ENCODE peak calls at places on chromosome 20, in seven cellular contexts. D is NCI-H510A treated with DMSO at 0.1 percent for 48 hours, H is neural crest cell, M is HCT116, P is GM04503, V is erythroblast, G is cardiac fibroblast. U is an unnamed sample.

GRCh38 chr20:58542411-58543095 is 27.4 kb upstream of the APCDD1L start:
- DNase-seq in D (no peak), V (no peak), P (no peak), H (no peak), G (no peak), M (peak; percentile 7), U (no peak)

GRCh38 chr20:45959126-45959525 is 12.9 kb downstream of the ZNF335 start:
- DNase-seq in G (no peak), M (no peak), D (no peak), H (no peak), V (no peak), P (no peak), U (no peak)

GRCh38 chr20:3494218-3494617 is 23.4 kb downstream of the ATRN start:
- DNase-seq in G (no peak), H (no peak), V (no peak), M (no peak), P (no peak), D (no peak), U (no peak)

GRCh38 chr20:11429168-11429567 is 488.5 kb upstream of the BTBD3 start:
- DNase-seq in P (no peak), G (no peak), V (no peak), D (no peak), M (no peak), H (no peak), U (no peak)

GRCh38 chr20:49496526-49497216 is 14.2 kb upstream of the KCNB1 start:
- DNase-seq in D (no peak), M (no peak), G (no peak), P (no peak), V (no peak), H (no peak), U (no peak)

GRCh38 chr20:23515250-23515939 is 24.5 kb downstream of the CST8 start:
- DNase-seq in H (no peak), G (no peak), M (no peak), P (peak; percentile 27), V (no peak), D (no peak), U (peak; percentile 19)

GRCh38 chr20:41424546-41424945 is 57.9 kb upstream of the EMILIN3 start:
- DNase-seq in P (peak; percentile 66), M (no peak), D (no peak), V (peak; percentile 63), G (no peak), H (no peak), U (peak; percentile 62)

GRCh38 chr20:62973033-62973745 is 20.7 kb downstream of the SLC17A9 start:
- DNase-seq in G (no peak), M (no peak), H (no peak), P (no peak), V (no peak), D (no peak), U (no peak)

GRCh38 chr20:44491635-44492395 is 16.1 kb downstream of the TTPAL start:
- DNase-seq in V (no peak), P (peak; percentile 65), D (no peak), G (peak; percentile 62), M (no peak), H (no peak), U (peak; percentile 69)

GRCh38 chr20:57252559-57253162 is 13.8 kb downstream of the BMP7 start:
- DNase-seq in P (no peak), G (no peak), H (no peak), M (no peak), D (no peak), V (no peak), U (no peak)

GRCh38 chr20:46221271-46221670 is 87.0 kb downstream of the CDH22 start:
- DNase-seq in P (no peak), D (peak; percentile 47), H (no peak), V (no peak), G (no peak), M (no peak), U (no peak)

GRCh38 chr20:20266552-20266951 is 101.4 kb upstream of the INSM1 start:
- DNase-seq in P (no peak), D (no peak), M (no peak), G (no peak), H (no peak), V (no peak), U (no peak)

GRCh38 chr20:44704551-44704971 is 10.6 kb upstream of the CCN5 start:
- DNase-seq in P (peak; percentile 37), D (no peak), H (no peak), G (peak; percentile 58), V (no peak), M (no peak), U (peak; percentile 72)

GRCh38 chr20:19048898-19049889 is 163.2 kb upstream of the SLC24A3 start:
- DNase-seq in V (no peak), H (no peak), M (no peak), G (no peak), P (no peak), D (no peak), U (no peak)

GRCh38 chr20:10171864-10172751 is 46.5 kb upstream of the SNAP25 start:
- DNase-seq in V (no peak), P (no peak), H (peak; percentile 7), D (peak; percentile 85), M (no peak), G (peak; percentile 24), U (no peak)

GRCh38 chr20:22452442-22453011 is 131.8 kb downstream of the FOXA2 start:
- DNase-seq in M (no peak), V (no peak), P (no peak), H (no peak), G (no peak), D (peak; percentile 95), U (no peak)

GRCh38 chr20:49603209-49603627 is 35.3 kb upstream of the PTGIS start:
- DNase-seq in M (no peak), G (peak; percentile 71), V (no peak), P (no peak), H (no peak), D (no peak), U (no peak)

GRCh38 chr20:63574156-63574828 is at the start of gene HELZ2:
- DNase-seq in M (peak; percentile 16), V (peak; percentile 81), G (peak; percentile 69), D (peak; percentile 38), P (no peak), H (peak; percentile 38), U (peak; percentile 44)

GRCh38 chr20:63700199-63701050 is 4.0 kb downstream of the TNFRSF6B start:
- DNase-seq in H (no peak), V (no peak), G (no peak), D (no peak), P (no peak), M (no peak), U (no peak)

GRCh38 chr20:47272893-47273590 is 83.5 kb downstream of the ZMYND8 start:
- DNase-seq in V (peak; percentile 87), M (peak; percentile 52), D (peak; percentile 54), H (peak; percentile 54), G (peak; percentile 82), P (peak; percentile 23), U (peak; percentile 38)

GRCh38 chr20:19858972-19859371 is 100.9 kb downstream of the RIN2 start:
- DNase-seq in G (peak; percentile 62), H (no peak), D (no peak), M (no peak), P (no peak), V (no peak), U (no peak)

GRCh38 chr20:3993109-3993508 is 22.2 kb downstream of the RNF24 start:
- DNase-seq in V (no peak), D (no peak), H (no peak), G (no peak), M (no peak), P (no peak), U (no peak)

GRCh38 chr20:31967830-31968249 is at the start of gene XKR7:
- DNase-seq in P (no peak), D (peak; percentile 73), M (no peak), H (peak; percentile 23), G (no peak), V (no peak), U (no peak)

GRCh38 chr20:3309226-3309625 is 70.2 kb upstream of the SLC4A11 start:
- DNase-seq in P (no peak), H (no peak), M (no peak), V (no peak), D (no peak), G (no peak), U (no peak)

GRCh38 chr20:33531047-33531877 is 41.4 kb downstream of the CBFA2T2 start:
- DNase-seq in H (no peak), G (peak; percentile 51), P (no peak), D (no peak), M (no peak), V (no peak), U (no peak)